ENCODE peak calls at places on chromosomes 4 and X, in four cellular contexts. M is heart left ventricle, S is bronchial epithelial cell, A is NB4. Q is an unnamed sample.

GRCh38 chr4:65656008-65656407 is 14.3 kb downstream of the EPHA5 start:
- DNase-seq in M (no peak), S (no peak), A (no peak), Q (no peak)

GRCh38 chr4:41360911-41361830 is 104.4 kb downstream of the UCHL1 start:
- DNase-seq in M (peak), S (peak), A (no peak), Q (peak)

GRCh38 chr4:125187221-125187620 is 127.5 kb upstream of the FAT4 start:
- DNase-seq in M (no peak), S (peak), A (no peak), Q (peak)

GRCh38 chr4:138037716-138038115 is 204.4 kb downstream of the SLC7A11 start:
- DNase-seq in M (no peak), S (no peak), A (no peak), Q (peak)

GRCh38 chrX:103406256-103406655 is 29.9 kb downstream of the BEX3 start:
- DNase-seq in M (no peak), S (no peak), A (no peak), Q (no peak)

GRCh38 chr4:152778656-152779512 is 646 bp downstream of the TIGD4 start:
- DNase-seq in M (no peak), S (peak), A (peak), Q (peak)

GRCh38 chr4:114867291-114867690 is 246.1 kb downstream of the NDST4 start:
- DNase-seq in M (no peak), S (no peak), A (no peak), Q (no peak)

GRCh38 chr4:47122592-47123291 is 91.4 kb downstream of the GABRB1 start:
- DNase-seq in M (peak), S (peak), A (peak), Q (peak)

GRCh38 chr4:4260185-4260751 is 12.2 kb upstream of the TMEM128 start:
- DNase-seq in M (no peak), S (peak), A (peak), Q (peak)

GRCh38 chr4:110190249-110190648 is 8.2 kb downstream of the ELOVL6 start:
- DNase-seq in M (no peak), S (no peak), A (no peak), Q (peak)

GRCh38 chr4:167415461-167415860 is 181.2 kb upstream of the SPOCK3 start:
- DNase-seq in M (no peak), S (no peak), A (no peak), Q (no peak)

GRCh38 chr4:54384563-54384962 is 155.5 kb downstream of the PDGFRA start:
- DNase-seq in M (peak), S (peak), A (peak), Q (peak)

GRCh38 chr4:88533937-88534750 is 10.6 kb upstream of the PYURF start:
- DNase-seq in M (no peak), S (peak), A (no peak), Q (peak)

GRCh38 chr4:119209077-119209476 is 3.4 kb upstream of the USP53 start:
- DNase-seq in M (no peak), S (peak), A (peak), Q (peak)

GRCh38 chr4:73669410-73670183 is 49.4 kb upstream of the RASSF6 start:
- DNase-seq in M (no peak), S (no peak), A (no peak), Q (peak)

GRCh38 chr4:42568610-42569207 is 88.2 kb downstream of the ATP8A1 start:
- DNase-seq in M (peak), S (peak), A (peak), Q (peak)

GRCh38 chr4:5019274-5019673 is at the start of gene CYTL1:
- DNase-seq in M (no peak), S (no peak), A (peak), Q (no peak)

GRCh38 chr4:84750260-84750955 is 167.5 kb downstream of the CDS1 start:
- DNase-seq in M (no peak), S (peak), A (peak), Q (peak)

GRCh38 chr4:123262080-123262479 is 134.5 kb upstream of the SPRY1 start:
- DNase-seq in M (no peak), S (no peak), A (no peak), Q (no peak)

GRCh38 chr4:16721618-16722291 is 176.7 kb downstream of the LDB2 start:
- DNase-seq in M (no peak), S (no peak), A (no peak), Q (peak)

GRCh38 chr4:80539190-80539589 is 203.7 kb downstream of the CFAP299 start:
- DNase-seq in M (no peak), S (no peak), A (no peak), Q (no peak)

GRCh38 chr4:96342790-96343455 is 503.0 kb downstream of the PDHA2 start:
- DNase-seq in M (no peak), S (no peak), A (no peak), Q (no peak)

GRCh38 chrX:8868070-8868795 is 67.0 kb upstream of the FAM9A start:
- DNase-seq in M (no peak), S (peak), A (no peak), Q (peak)

GRCh38 chrX:136711147-136711546 is 63.2 kb downstream of the CD40LG start:
- DNase-seq in M (peak), S (peak), A (peak), Q (peak)

GRCh38 chr4:47746122-47746521 is 91.7 kb downstream of the CORIN start:
- DNase-seq in M (no peak), S (peak), A (no peak), Q (no peak)

GRCh38 chr4:149870008-149870407 is 54.4 kb upstream of the IQCM start:
- DNase-seq in M (no peak), S (no peak), A (no peak), Q (no peak)

GRCh38 chr4:74039065-74039763 is 725 bp upstream of the CXCL3 start:
- DNase-seq in M (no peak), S (no peak), A (peak), Q (peak)

GRCh38 chr4:101795704-101796103 is 5.2 kb downstream of the BANK1 start:
- DNase-seq in M (no peak), S (no peak), A (no peak), Q (no peak)

GRCh38 chr4:156673483-156673882 is 298.1 kb downstream of the PDGFC start:
- DNase-seq in M (no peak), S (no peak), A (no peak), Q (peak)

GRCh38 chr4:39255266-39255665 is 72.9 kb downstream of the WDR19 start:
- DNase-seq in M (no peak), S (peak), A (no peak), Q (peak)

GRCh38 chrX:114450911-114451310 is 133.0 kb upstream of the HTR2C start:
- DNase-seq in M (no peak), S (no peak), A (no peak), Q (no peak)

GRCh38 chr4:184388106-184388505 is 86.2 kb downstream of the IRF2 start:
- DNase-seq in M (no peak), S (no peak), A (no peak), Q (no peak)

GRCh38 chr4:73222466-73223257 is 35.9 kb downstream of the ANKRD17 start:
- DNase-seq in M (peak), S (peak), A (peak), Q (peak)

GRCh38 chr4:53781614-53782467 is 190.6 kb upstream of the LNX1 start:
- DNase-seq in M (no peak), S (peak), A (no peak), Q (no peak)

GRCh38 chr4:99949034-99949998 is 759 bp downstream of the H2AZ1 start:
- DNase-seq in M (peak), S (peak), A (peak), Q (peak)
- TF ChIP-seq CTCF in M (peak), S (peak), A (peak), Q (peak)

GRCh38 chr4:143354990-143355389 is 18.3 kb downstream of the GAB1 start:
- DNase-seq in M (no peak), S (no peak), A (no peak), Q (no peak)
- H3K4me3 ChIP-seq in M (no peak), S (no peak), A (no peak), Q (no peak)

GRCh38 chr4:71113294-71113693 is 119.8 kb downstream of the DCK start:
- DNase-seq in M (no peak), S (peak), A (no peak), Q (no peak)
- TF ChIP-seq CTCF in M (no peak), S (peak), A (no peak), Q (no peak)

DNA sequence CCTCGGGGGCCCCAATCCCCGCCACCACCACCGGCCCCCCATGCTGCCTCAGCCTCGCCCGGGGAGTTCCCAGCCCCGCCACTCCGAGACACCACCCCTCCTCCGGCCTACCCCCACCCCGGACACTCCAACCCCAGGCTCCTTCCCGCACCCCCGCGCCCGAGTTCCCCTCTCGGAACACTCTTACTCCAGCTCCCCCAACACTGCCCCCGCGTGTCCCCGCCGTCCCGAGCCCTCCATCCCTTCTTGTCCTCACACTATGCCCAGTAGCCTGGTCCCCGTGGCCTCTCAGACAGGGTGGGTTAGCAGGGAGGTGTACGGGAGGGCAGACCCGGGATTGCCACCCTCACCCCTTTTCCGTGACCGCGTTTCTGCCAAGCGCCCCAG is 276.1 kb downstream of the BCOR start:
- DNase-seq in M (no peak), S (no peak), A (no peak), Q (no peak)
- H3K4me3 ChIP-seq in M (peak), S (no peak), A (no peak), Q (no peak)

Q was measured in fibroblast of the aortic adventitia.